ENCODE peak calls at places on chromosome 18, in six cellular contexts. One of them, this sample, is unnamed.

GRCh38 chr18:3790702-3791101 is 340.7 kb downstream of the TGIF1 start:
- DNase-seq in GM12892: no peak
- DNase-seq in HFFc6: no peak
- DNase-seq in ELF-1: no peak
- DNase-seq in NCI-H345: peak
- DNase-seq in neural progenitor cell: no peak
- DNase-seq in this sample: peak

GRCh38 chr18:59060540-59060939 is 79.1 kb upstream of the SEC11C start:
- DNase-seq in neural progenitor cell: no peak
- DNase-seq in NCI-H345: no peak
- DNase-seq in GM12892: no peak
- DNase-seq in HFFc6: no peak
- DNase-seq in ELF-1: no peak
- DNase-seq in this sample: no peak

GRCh38 chr18:21164746-21165145 is 53.1 kb upstream of the ROCK1 start:
- DNase-seq in GM12892: no peak
- DNase-seq in ELF-1: no peak
- DNase-seq in NCI-H345: no peak
- DNase-seq in neural progenitor cell: no peak
- DNase-seq in HFFc6: no peak
- DNase-seq in this sample: no peak

GRCh38 chr18:69567813-69568488 is 167.3 kb downstream of the DOK6 start:
- DNase-seq in NCI-H345: no peak
- DNase-seq in GM12892: no peak
- DNase-seq in ELF-1: no peak
- DNase-seq in neural progenitor cell: peak
- DNase-seq in HFFc6: no peak
- DNase-seq in this sample: peak

GRCh38 chr18:50719471-50719987 is 100.3 kb downstream of the MRO start:
- DNase-seq in HFFc6: no peak
- DNase-seq in NCI-H345: no peak
- DNase-seq in neural progenitor cell: no peak
- DNase-seq in GM12892: no peak
- DNase-seq in ELF-1: no peak
- DNase-seq in this sample: no peak

GRCh38 chr18:61432590-61432989 is 99.4 kb downstream of the CDH20 start:
- DNase-seq in GM12892: no peak
- DNase-seq in HFFc6: no peak
- DNase-seq in neural progenitor cell: no peak
- DNase-seq in NCI-H345: no peak
- DNase-seq in ELF-1: no peak
- DNase-seq in this sample: no peak

GRCh38 chr18:31954349-31954748 is 11.4 kb upstream of the TRAPPC8 start:
- DNase-seq in ELF-1: no peak
- DNase-seq in NCI-H345: no peak
- DNase-seq in HFFc6: no peak
- DNase-seq in neural progenitor cell: no peak
- DNase-seq in GM12892: no peak
- DNase-seq in this sample: peak

GRCh38 chr18:48613589-48613988 is 74.8 kb downstream of the CTIF start:
- DNase-seq in HFFc6: no peak
- DNase-seq in ELF-1: peak
- DNase-seq in NCI-H345: no peak
- DNase-seq in neural progenitor cell: no peak
- DNase-seq in GM12892: no peak
- DNase-seq in this sample: no peak

GRCh38 chr18:28365406-28365805 is 188.5 kb upstream of the CDH2 start:
- DNase-seq in NCI-H345: peak
- DNase-seq in GM12892: no peak
- DNase-seq in neural progenitor cell: no peak
- DNase-seq in HFFc6: peak
- DNase-seq in ELF-1: no peak
- DNase-seq in this sample: peak

GRCh38 chr18:76489081-76489480 is 6.0 kb downstream of the ZNF516 start:
- DNase-seq in HFFc6: no peak
- DNase-seq in GM12892: no peak
- DNase-seq in NCI-H345: no peak
- DNase-seq in ELF-1: no peak
- DNase-seq in neural progenitor cell: no peak
- DNase-seq in this sample: no peak

GRCh38 chr18:45667056-45667455 is 51.8 kb downstream of the SLC14A2 start:
- DNase-seq in ELF-1: no peak
- DNase-seq in GM12892: no peak
- DNase-seq in NCI-H345: no peak
- DNase-seq in neural progenitor cell: no peak
- DNase-seq in HFFc6: no peak
- DNase-seq in this sample: no peak

GRCh38 chr18:45890606-45891005 is 65.1 kb downstream of the SIGLEC15 start:
- DNase-seq in HFFc6: no peak
- DNase-seq in neural progenitor cell: no peak
- DNase-seq in GM12892: no peak
- DNase-seq in NCI-H345: no peak
- DNase-seq in ELF-1: no peak
- DNase-seq in this sample: no peak

GRCh38 chr18:63025251-63025710 is 294.3 kb downstream of the BCL2 start:
- DNase-seq in neural progenitor cell: peak
- DNase-seq in HFFc6: no peak
- DNase-seq in ELF-1: peak
- DNase-seq in NCI-H345: peak
- DNase-seq in GM12892: no peak
- DNase-seq in this sample: peak

GRCh38 chr18:38587571-38587970 is 1022.0 kb upstream of the CELF4 start:
- DNase-seq in HFFc6: no peak
- DNase-seq in NCI-H345: no peak
- DNase-seq in neural progenitor cell: no peak
- DNase-seq in GM12892: no peak
- DNase-seq in ELF-1: no peak
- DNase-seq in this sample: no peak

GRCh38 chr18:36711014-36711725 is 117.6 kb downstream of the TPGS2 start:
- DNase-seq in HFFc6: no peak
- DNase-seq in neural progenitor cell: no peak
- DNase-seq in GM12892: no peak
- DNase-seq in NCI-H345: no peak
- DNase-seq in ELF-1: no peak
- DNase-seq in this sample: no peak

GRCh38 chr18:58838165-58838860 is 26.4 kb upstream of the ZNF532 start:
- DNase-seq in ELF-1: peak
- DNase-seq in GM12892: no peak
- DNase-seq in HFFc6: no peak
- DNase-seq in neural progenitor cell: no peak
- DNase-seq in NCI-H345: no peak
- DNase-seq in this sample: no peak

GRCh38 chr18:2302628-2303516 is 268.4 kb downstream of the METTL4 start:
- DNase-seq in HFFc6: peak
- DNase-seq in neural progenitor cell: no peak
- DNase-seq in NCI-H345: no peak
- DNase-seq in ELF-1: peak
- DNase-seq in GM12892: no peak
- DNase-seq in this sample: no peak

GRCh38 chr18:77560334-77560970 is 310.8 kb downstream of the GALR1 start:
- DNase-seq in ELF-1: no peak
- DNase-seq in neural progenitor cell: no peak
- DNase-seq in NCI-H345: no peak
- DNase-seq in HFFc6: no peak
- DNase-seq in GM12892: no peak
- DNase-seq in this sample: no peak

GRCh38 chr18:27461957-27462356 is 276.8 kb upstream of the CHST9 start:
- DNase-seq in GM12892: no peak
- DNase-seq in NCI-H345: no peak
- DNase-seq in neural progenitor cell: no peak
- DNase-seq in HFFc6: no peak
- DNase-seq in ELF-1: no peak
- DNase-seq in this sample: no peak

GRCh38 chr18:24588440-24588839 is 128.0 kb downstream of the HRH4 start:
- DNase-seq in ELF-1: no peak
- DNase-seq in NCI-H345: peak
- DNase-seq in HFFc6: no peak
- DNase-seq in GM12892: no peak
- DNase-seq in neural progenitor cell: no peak
- DNase-seq in this sample: no peak

GRCh38 chr18:34928068-34928753 is 113.0 kb upstream of the MAPRE2 start:
- DNase-seq in NCI-H345: no peak
- DNase-seq in HFFc6: no peak
- DNase-seq in neural progenitor cell: no peak
- DNase-seq in ELF-1: peak
- DNase-seq in GM12892: no peak
- DNase-seq in this sample: no peak

GRCh38 chr18:69648486-69648885 is 247.8 kb downstream of the DOK6 start:
- DNase-seq in neural progenitor cell: no peak
- DNase-seq in NCI-H345: peak
- DNase-seq in HFFc6: no peak
- DNase-seq in ELF-1: no peak
- DNase-seq in GM12892: no peak
- DNase-seq in this sample: peak

GRCh38 chr18:39571511-39571910 is 2005.9 kb upstream of the CELF4 start:
- DNase-seq in neural progenitor cell: peak
- DNase-seq in HFFc6: peak
- DNase-seq in NCI-H345: no peak
- DNase-seq in ELF-1: peak
- DNase-seq in GM12892: no peak
- DNase-seq in this sample: peak

GRCh38 chr18:13216732-13217465 is 1.7 kb upstream of the LDLRAD4 start:
- DNase-seq in NCI-H345: peak
- DNase-seq in HFFc6: no peak
- DNase-seq in neural progenitor cell: peak
- DNase-seq in GM12892: no peak
- DNase-seq in ELF-1: no peak
- DNase-seq in this sample: peak

GRCh38 chr18:63881851-63882250 is 5.7 kb upstream of the SERPINB2 start:
- DNase-seq in NCI-H345: no peak
- DNase-seq in ELF-1: no peak
- DNase-seq in HFFc6: peak
- DNase-seq in neural progenitor cell: no peak
- DNase-seq in GM12892: no peak
- DNase-seq in this sample: no peak

GRCh38 chr18:55781481-55781957 is 193.5 kb upstream of the TCF4 start:
- DNase-seq in GM12892: no peak
- DNase-seq in HFFc6: peak
- DNase-seq in ELF-1: peak
- DNase-seq in NCI-H345: peak
- DNase-seq in neural progenitor cell: peak
- DNase-seq in this sample: peak

GRCh38 chr18:44682181-44682870 is 1.6 kb downstream of the SETBP1 start:
- DNase-seq in GM12892: no peak
- DNase-seq in ELF-1: peak
- DNase-seq in HFFc6: no peak
- DNase-seq in NCI-H345: peak
- DNase-seq in neural progenitor cell: peak
- DNase-seq in this sample: no peak

GRCh38 chr18:6509417-6510198 is 94.9 kb upstream of the L3MBTL4 start:
- DNase-seq in neural progenitor cell: peak
- DNase-seq in GM12892: no peak
- DNase-seq in ELF-1: no peak
- DNase-seq in HFFc6: no peak
- DNase-seq in NCI-H345: no peak
- DNase-seq in this sample: no peak

GRCh38 chr18:75124967-75125358 is 84.0 kb downstream of the PTGR3 start:
- DNase-seq in NCI-H345: no peak
- DNase-seq in GM12892: no peak
- DNase-seq in HFFc6: no peak
- DNase-seq in ELF-1: no peak
- DNase-seq in neural progenitor cell: no peak
- DNase-seq in this sample: no peak

GRCh38 chr18:37107748-37108522 is 279.0 kb downstream of the KIAA1328 start:
- DNase-seq in HFFc6: no peak
- DNase-seq in NCI-H345: peak
- DNase-seq in neural progenitor cell: no peak
- DNase-seq in GM12892: no peak
- DNase-seq in ELF-1: no peak
- DNase-seq in this sample: peak

GRCh38 chr18:12776821-12777471 is 74.1 kb downstream of the PSMG2 start:
- DNase-seq in HFFc6: no peak
- DNase-seq in NCI-H345: no peak
- DNase-seq in neural progenitor cell: no peak
- DNase-seq in ELF-1: peak
- DNase-seq in GM12892: no peak
- DNase-seq in this sample: no peak

GRCh38 chr18:2441544-2441943 is 129.8 kb downstream of the METTL4 start:
- DNase-seq in NCI-H345: no peak
- DNase-seq in HFFc6: no peak
- DNase-seq in ELF-1: no peak
- DNase-seq in neural progenitor cell: no peak
- DNase-seq in GM12892: no peak
- DNase-seq in this sample: no peak

GRCh38 chr18:813405-814071 is 1.5 kb upstream of the YES1 start:
- DNase-seq in HFFc6: no peak
- DNase-seq in neural progenitor cell: no peak
- DNase-seq in ELF-1: no peak
- DNase-seq in GM12892: no peak
- DNase-seq in NCI-H345: no peak
- DNase-seq in this sample: no peak

GRCh38 chr18:10417679-10418078 is 36.8 kb upstream of the APCDD1 start:
- DNase-seq in HFFc6: no peak
- DNase-seq in NCI-H345: no peak
- DNase-seq in neural progenitor cell: no peak
- DNase-seq in GM12892: no peak
- DNase-seq in ELF-1: no peak
- DNase-seq in this sample: no peak

GRCh38 chr18:25055076-25055475 is 296.9 kb downstream of the ZNF521 start:
- DNase-seq in GM12892: no peak
- DNase-seq in NCI-H345: no peak
- DNase-seq in neural progenitor cell: no peak
- DNase-seq in ELF-1: no peak
- DNase-seq in HFFc6: no peak
- DNase-seq in this sample: no peak

GRCh38 chr18:3857544-3857943 is 407.6 kb downstream of the TGIF1 start:
- DNase-seq in NCI-H345: no peak
- DNase-seq in ELF-1: no peak
- DNase-seq in HFFc6: peak
- DNase-seq in GM12892: no peak
- DNase-seq in neural progenitor cell: no peak
- DNase-seq in this sample: no peak

GRCh38 chr18:3029215-3029972 is 16.4 kb upstream of the LPIN2 start:
- DNase-seq in ELF-1: no peak
- DNase-seq in neural progenitor cell: no peak
- DNase-seq in HFFc6: no peak
- DNase-seq in NCI-H345: no peak
- DNase-seq in GM12892: no peak
- DNase-seq in this sample: no peak

GRCh38 chr18:79591040-79591308 is 88.6 kb upstream of the CTDP1 start:
- DNase-seq in NCI-H345: no peak
- DNase-seq in HFFc6: no peak
- DNase-seq in GM12892: no peak
- DNase-seq in neural progenitor cell: no peak
- DNase-seq in ELF-1: no peak
- DNase-seq in this sample: no peak

GRCh38 chr18:65567372-65567771 is 183.4 kb upstream of the CDH7 start:
- DNase-seq in HFFc6: no peak
- DNase-seq in GM12892: no peak
- DNase-seq in neural progenitor cell: peak
- DNase-seq in ELF-1: no peak
- DNase-seq in NCI-H345: peak
- DNase-seq in this sample: peak

This sample was measured in COR-L47.